ENCODE peak calls at places on chromosomes 7 and 10, in six cellular contexts. W, B, T, Y, H and A are unnamed samples.

GRCh38 chr7:12212051-12212485 is 974 bp downstream of the TMEM106B start:
- DNase-seq in Y (peak), B (no peak), W (no peak), T (peak), H (peak), A (peak)

GRCh38 chr10:3500408-3500856 is 284.6 kb downstream of the KLF6 start:
- DNase-seq in T (peak), H (no peak), W (peak), B (peak), Y (no peak), A (peak)

GRCh38 chr7:5423844-5424688 is 432 bp upstream of the TNRC18 start:
- DNase-seq in T (peak), W (peak), B (peak), Y (peak), H (peak), A (peak)

GRCh38 chr10:71766717-71767419 is 6.5 kb downstream of the VSIR start:
- DNase-seq in Y (peak), H (no peak), B (no peak), W (no peak), T (peak), A (peak)

GRCh38 chr10:119496282-119496681 is 46.2 kb downstream of the RGS10 start:
- DNase-seq in Y (no peak), T (no peak), B (no peak), H (no peak), W (no peak), A (no peak)

GRCh38 chr10:97079157-97079435 is 106.7 kb downstream of the SLIT1 start:
- DNase-seq in H (no peak), T (no peak), B (no peak), Y (no peak), W (no peak), A (no peak)

GRCh38 chr7:81367335-81367801 is 402.5 kb downstream of the HGF start:
- DNase-seq in B (no peak), H (no peak), T (peak), Y (peak), W (no peak), A (peak)

GRCh38 chr7:101216001-101216859 is 1.2 kb downstream of the PLOD3 start:
- DNase-seq in B (no peak), Y (no peak), W (no peak), T (no peak), H (no peak), A (no peak)

GRCh38 chr7:152527610-152528032 is 91.8 kb upstream of the KMT2C start:
- DNase-seq in B (no peak), T (no peak), Y (no peak), W (no peak), H (no peak), A (no peak)

GRCh38 chr7:1647961-1648631 is 22.0 kb upstream of the ELFN1 start:
- DNase-seq in B (no peak), T (no peak), W (no peak), H (no peak), Y (no peak), A (no peak)

GRCh38 chr10:96334888-96335526 is 23.8 kb downstream of the OPALIN start:
- DNase-seq in Y (peak), B (no peak), H (peak), T (peak), W (no peak), A (peak)

GRCh38 chr7:142964502-142965246 is 2.5 kb upstream of the KEL start:
- DNase-seq in Y (no peak), B (no peak), T (peak), H (no peak), W (no peak), A (peak)